ENCODE peak calls at places on chromosomes 3 and 15, in four cellular contexts. C is body of pancreas, U is fibroblast of lung, N is tibial nerve. S is an unnamed sample.

GRCh38 chr3:190384241-190384863 is 3.6 kb upstream of the CLDN16 start:
- DNase-seq in C (peak; percentile 66), N (peak; percentile 10), U (peak; percentile 61), S (no peak)

GRCh38 chr3:190229632-190230424 is 92.4 kb downstream of the CLDN1 start:
- DNase-seq in C (no peak), N (no peak), U (peak; percentile 77), S (no peak)

GRCh38 chr3:133572158-133573053 is 1.1 kb upstream of the CDV3 start:
- DNase-seq in U (peak; percentile 41), N (no peak), C (no peak), S (peak; percentile 46)

GRCh38 chr15:90451215-90451850 is 63.3 kb downstream of the IQGAP1 start:
- DNase-seq in U (peak; percentile 81), N (no peak), C (no peak), S (no peak)

GRCh38 chr3:70775257-70775656 is 462.8 kb upstream of the MDFIC2 start:
- DNase-seq in N (no peak), U (no peak), C (no peak), S (no peak)

GRCh38 chr15:56234804-56235203 is 8.9 kb downstream of the RFX7 start:
- DNase-seq in N (no peak), C (no peak), U (no peak), S (no peak)

GRCh38 chr3:67737911-67738865 is 83.8 kb upstream of the SUCLG2 start:
- DNase-seq in N (no peak), U (no peak), C (no peak), S (no peak)

GRCh38 chr3:42078686-42079085 is 12.5 kb upstream of the TRAK1 start:
- DNase-seq in N (no peak), C (no peak), U (peak; percentile 45), S (no peak)

GRCh38 chr3:194872669-194872977 is 186.9 kb downstream of the FAM43A start:
- DNase-seq in N (no peak), C (no peak), U (peak; percentile 78), S (no peak)

GRCh38 chr15:51263726-51264125 is 74.7 kb downstream of the CYP19A1 start:
- DNase-seq in C (no peak), U (no peak), N (no peak), S (no peak)

GRCh38 chr15:59751552-59752413 is 62.7 kb upstream of the BNIP2 start:
- DNase-seq in N (no peak), C (no peak), U (no peak), S (no peak)

GRCh38 chr3:8325306-8325705 is 176.3 kb upstream of the LMCD1 start:
- DNase-seq in N (no peak), C (no peak), U (peak; percentile 62), S (no peak)

GRCh38 chr3:143559291-143559690 is 289.0 kb downstream of the SLC9A9 start:
- DNase-seq in U (no peak), C (no peak), N (no peak), S (no peak)

GRCh38 chr3:157333551-157333991 is 103.1 kb upstream of the PTX3 start:
- DNase-seq in C (no peak), N (no peak), U (peak; percentile 81), S (no peak)

GRCh38 chr15:98561169-98561941 is 87.0 kb upstream of the IGF1R start:
- DNase-seq in U (no peak), N (no peak), C (no peak), S (no peak)

GRCh38 chr3:64264491-64265109 is 39.3 kb upstream of the PRICKLE2 start:
- DNase-seq in N (no peak), U (peak; percentile 29), C (no peak), S (no peak)

GRCh38 chr15:73822998-73823397 is 50.4 kb upstream of the TBC1D21 start:
- DNase-seq in U (peak; percentile 38), N (no peak), C (no peak), S (no peak)

GRCh38 chr15:78092111-78093041 is at the start of gene SH2D7:
- DNase-seq in N (no peak), C (no peak), U (peak; percentile 27), S (no peak)

GRCh38 chr15:71314956-71315537 is 199.8 kb downstream of the THSD4 start:
- DNase-seq in C (no peak), N (no peak), U (no peak), S (no peak)

GRCh38 chr3:105365536-105366301 is 990 bp upstream of the ALCAM start:
- DNase-seq in U (peak; percentile 66), C (peak; percentile 63), N (peak; percentile 10), S (no peak)

GRCh38 chr15:43795997-43796396 is 3.9 kb downstream of the SERF2 start:
- DNase-seq in N (no peak), C (no peak), U (no peak), S (no peak)
- H3K4me1 ChIP-seq in N (peaks cover 35% of the 10 kb centered on the region), C (peaks cover 73% of the 10 kb centered on the region), U (peaks cover 18% of the 10 kb centered on the region), S (peaks cover 33% of the 10 kb centered on the region)

GRCh38 chr15:68789041-68789920 is 31.4 kb downstream of the ANP32A start:
- DNase-seq in C (peak; percentile 46), U (no peak), N (no peak), S (no peak)
- H3K4me1 ChIP-seq in C (peaks cover 72% of the 10 kb centered on the region), U (peaks cover 2% of the 10 kb centered on the region), N (peaks cover 35% of the 10 kb centered on the region), S (peaks cover 48% of the 10 kb centered on the region)

DNA sequence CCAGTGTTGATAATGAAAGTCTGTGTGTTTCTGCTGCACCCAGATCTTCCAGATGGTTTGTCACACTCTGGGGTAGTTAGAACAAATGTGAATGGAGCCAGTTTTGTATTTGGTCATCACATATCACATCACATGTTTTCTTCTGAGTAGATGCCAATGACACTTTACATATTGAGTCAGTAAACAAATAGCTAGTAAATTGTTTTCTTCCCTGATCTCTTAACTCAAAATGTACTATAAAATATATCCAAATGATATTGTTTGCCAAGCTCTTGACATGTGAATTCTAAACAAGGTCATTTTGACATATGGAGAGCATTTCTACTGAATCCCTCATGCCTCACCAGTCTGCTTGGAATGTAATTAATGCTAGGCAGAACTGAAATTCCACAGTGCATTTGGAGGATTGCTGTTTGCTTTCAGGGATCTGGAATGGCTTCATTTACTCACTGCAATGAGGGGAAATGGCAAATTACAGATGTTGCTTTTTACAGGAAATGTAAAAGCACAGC is 45.0 kb downstream of the PDHB start:
- DNase-seq in U (peak; percentile 82), C (no peak), N (no peak), S (no peak)
- H3K4me1 ChIP-seq in U (peaks cover 36% of the 10 kb centered on the region), C (peaks cover 18% of the 10 kb centered on the region), N (peaks cover 29% of the 10 kb centered on the region), S (peaks cover 8% of the 10 kb centered on the region)

GRCh38 chr3:16070707-16071106 is 103.8 kb upstream of the GALNT15 start:
- DNase-seq in C (no peak), U (no peak), N (no peak), S (no peak)
- H3K4me1 ChIP-seq in C (no peaks in the 10 kb centered on the region), U (peaks cover 36% of the 10 kb centered on the region), N (no peaks in the 10 kb centered on the region), S (no peaks in the 10 kb centered on the region)

DNA sequence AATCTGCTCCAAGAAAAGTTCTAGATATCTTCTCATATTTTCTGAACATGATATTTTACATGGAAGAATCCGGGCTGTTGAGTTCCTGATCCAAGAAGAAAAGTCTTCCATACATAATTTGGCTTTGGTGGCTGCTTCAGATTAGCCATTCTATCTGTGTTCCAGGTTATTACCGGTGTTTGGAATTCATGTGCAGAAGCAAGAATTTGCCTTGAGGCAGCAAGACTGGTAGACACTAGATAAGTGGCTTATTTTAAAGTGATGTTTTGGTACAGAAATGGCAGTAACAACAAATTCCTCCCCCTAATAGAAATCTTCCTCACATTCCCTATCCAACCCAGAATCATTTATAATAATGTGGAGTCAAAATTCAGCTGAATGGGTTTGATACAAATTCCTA is 29.2 kb downstream of the MITF start:
- DNase-seq in U (no peak), C (no peak), N (no peak), S (no peak)
- H3K4me1 ChIP-seq in U (peaks cover 14% of the 10 kb centered on the region), C (peaks cover 31% of the 10 kb centered on the region), N (peaks cover 6% of the 10 kb centered on the region), S (peaks cover 7% of the 10 kb centered on the region)

GRCh38 chr3:98746122-98746521 is 17.0 kb upstream of the ST3GAL6 start:
- DNase-seq in N (no peak), C (no peak), U (no peak), S (no peak)
- H3K4me1 ChIP-seq in N (no peaks in the 10 kb centered on the region), C (peaks cover 6% of the 10 kb centered on the region), U (no peaks in the 10 kb centered on the region), S (peaks cover 2% of the 10 kb centered on the region)

GRCh38 chr3:117597865-117598264 is 888.3 kb downstream of the TUSC7 start:
- DNase-seq in U (no peak), N (no peak), C (no peak), S (no peak)
- H3K4me1 ChIP-seq in U (no peaks in the 10 kb centered on the region), N (no peaks in the 10 kb centered on the region), C (peaks cover 8% of the 10 kb centered on the region), S (no peaks in the 10 kb centered on the region)

DNA sequence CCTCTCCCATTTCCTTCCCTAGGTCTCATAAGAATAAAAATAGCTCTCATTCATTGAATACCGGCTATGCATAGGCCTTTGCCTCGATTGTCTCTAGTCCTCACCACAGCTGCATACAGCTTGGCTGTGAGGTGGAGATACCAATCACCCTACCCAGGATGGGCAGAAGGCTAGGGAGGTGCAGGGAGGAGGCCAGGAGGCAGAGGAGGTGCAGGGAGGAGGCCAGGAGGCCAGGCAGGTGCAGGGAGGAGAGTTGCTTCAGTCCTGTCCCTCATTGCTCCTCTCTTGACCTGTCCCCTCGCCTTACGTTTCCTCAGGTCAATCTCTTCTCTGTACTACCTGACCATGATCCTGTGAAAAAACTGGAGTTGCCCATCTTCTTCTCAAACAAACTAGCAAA is 15.7 kb downstream of the PODXL2 start:
- DNase-seq in C (no peak), U (no peak), N (no peak), S (no peak)
- H3K4me1 ChIP-seq in C (no peaks in the 10 kb centered on the region), U (no peaks in the 10 kb centered on the region), N (no peaks in the 10 kb centered on the region), S (no peaks in the 10 kb centered on the region)